ENCODE peak calls at places on chromosome X, in eight cellular contexts. Q is hypothalamus, X is mesothelial cell of epicardium, B is uterus, F is Karpas-422, G is NCI-H69, K is lung, S is SK-N-SH. M is an unnamed sample.
A peak's percentile ranks its signal among the peaks of the same experiment; 100 is the strongest.

GRCh38 chrX:42093756-42094155 is 170.4 kb upstream of the CASK start:
- DNase-seq in Q (no peak), X (no peak), B (no peak), F (no peak), G (no peak), K (no peak), S (no peak), M (no peak)

GRCh38 chrX:122625239-122625638 is 558.8 kb upstream of the GRIA3 start:
- DNase-seq in Q (no peak), X (no peak), B (no peak), F (no peak), G (peak; percentile 18), K (no peak), S (no peak), M (no peak)

GRCh38 chrX:153928846-153929245 is 2.8 kb upstream of the ARHGAP4 start:
- DNase-seq in Q (no peak), X (no peak), B (no peak), F (peak; percentile 61), G (no peak), K (no peak), S (no peak), M (no peak)

GRCh38 chrX:77493677-77494553 is 46.7 kb downstream of the FGF16 start:
- DNase-seq in Q (no peak), X (peak; percentile 25), B (no peak), F (no peak), G (peak; percentile 91), K (no peak), S (no peak), M (no peak)

GRCh38 chrX:130626521-130626920 is 224.7 kb downstream of the RBMX2 start:
- DNase-seq in Q (no peak), X (no peak), B (no peak), F (no peak), G (no peak), K (no peak), S (no peak), M (no peak)

GRCh38 chrX:132474522-132474921 is 14.3 kb downstream of the MBNL3 start:
- DNase-seq in Q (no peak), X (no peak), B (no peak), F (no peak), G (no peak), K (no peak), S (no peak), M (no peak)

GRCh38 chrX:19332983-19333382 is 10.7 kb upstream of the PDHA1 start:
- DNase-seq in Q (no peak), X (no peak), B (peak; percentile 28), F (no peak), G (peak; percentile 57), K (no peak), S (peak; percentile 56), M (no peak)

GRCh38 chrX:136625246-136625645 is 22.7 kb upstream of the CD40LG start:
- DNase-seq in Q (no peak), X (no peak), B (no peak), F (no peak), G (no peak), K (no peak), S (no peak), M (no peak)